ENCODE peak calls at places on chromosomes 2 and 18, in six cellular contexts. Z is upper lobe of left lung, S is transverse colon, P is suprapubic skin, U is HepG2, N is sigmoid colon. B is an unnamed sample.

GRCh38 chr2:152050345-152050744 is 48.5 kb downstream of the CACNB4 start:
- DNase-seq in N (no peak), S (no peak), Z (no peak), P (no peak), U (no peak), B (no peak)

GRCh38 chr2:69518836-69519235 is 81.6 kb upstream of the NFU1 start:
- DNase-seq in U (no peak), P (no peak), Z (no peak), S (peak), N (no peak), B (no peak)

GRCh38 chr2:67516899-67517530 is 119.9 kb downstream of the ETAA1 start:
- DNase-seq in P (no peak), Z (no peak), N (no peak), S (no peak), U (no peak), B (no peak)

GRCh38 chr2:109591236-109591635 is 22.5 kb downstream of the SEPTIN10 start:
- DNase-seq in N (no peak), P (no peak), Z (no peak), S (no peak), U (no peak), B (no peak)

GRCh38 chr18:74251297-74252031 is 40.3 kb downstream of the CYB5A start:
- DNase-seq in Z (no peak), S (no peak), N (no peak), P (no peak), U (peak), B (no peak)

GRCh38 chr2:120406566-120406965 is 60.6 kb downstream of the INHBB start:
- DNase-seq in S (no peak), U (no peak), P (peak), N (no peak), Z (no peak), B (no peak)

GRCh38 chr2:207786956-207787516 is 17.3 kb upstream of the FZD5 start:
- DNase-seq in Z (no peak), U (no peak), P (no peak), N (no peak), S (no peak), B (no peak)

GRCh38 chr2:100902833-100903405 is 83.0 kb downstream of the NPAS2 start:
- DNase-seq in S (no peak), Z (no peak), P (no peak), N (no peak), U (peak), B (no peak)

GRCh38 chr2:85577063-85577385 is 362 bp upstream of the VAMP8 start:
- DNase-seq in S (no peak), U (no peak), Z (no peak), P (no peak), N (no peak), B (no peak)

GRCh38 chr18:45828917-45829811 is 3.7 kb downstream of the SIGLEC15 start:
- DNase-seq in P (no peak), S (no peak), N (no peak), U (no peak), Z (peak), B (peak)

GRCh38 chr2:234203135-234203984 is 152.9 kb downstream of the SPP2 start:
- DNase-seq in P (no peak), S (no peak), Z (no peak), U (peak), N (no peak), B (peak)
- TF ChIP-seq POLR2AphosphoS5 in P (no peak), S (peak), Z (peak), U (no peak), N (peak), B (peak)

GRCh38 chr18:24791736-24792135 is 331.3 kb downstream of the HRH4 start:
- DNase-seq in U (no peak), N (no peak), S (no peak), Z (no peak), P (no peak), B (no peak)
- TF ChIP-seq EP300 in U (no peak), N (no peak), S (no peak), Z (no peak), P (no peak), B (no peak)

GRCh38 chr18:12374398-12374797 is 2.6 kb downstream of the AFG3L2 start:
- DNase-seq in Z (no peak), U (no peak), S (no peak), N (no peak), P (no peak), B (no peak)

GRCh38 chr18:12377556-12378553 is 828 bp upstream of the AFG3L2 start:
- DNase-seq in S (no peak), U (no peak), P (no peak), N (no peak), Z (no peak), B (no peak)

GRCh38 chr18:12376034-12376717 is 851 bp downstream of the AFG3L2 start:
- DNase-seq in N (peak), P (peak), S (peak), U (peak), Z (peak), B (no peak)

GRCh38 chr18:12373771-12374116 is 3.3 kb downstream of the AFG3L2 start:
- DNase-seq in P (no peak), Z (no peak), S (no peak), N (no peak), U (no peak), B (no peak)

DNA sequence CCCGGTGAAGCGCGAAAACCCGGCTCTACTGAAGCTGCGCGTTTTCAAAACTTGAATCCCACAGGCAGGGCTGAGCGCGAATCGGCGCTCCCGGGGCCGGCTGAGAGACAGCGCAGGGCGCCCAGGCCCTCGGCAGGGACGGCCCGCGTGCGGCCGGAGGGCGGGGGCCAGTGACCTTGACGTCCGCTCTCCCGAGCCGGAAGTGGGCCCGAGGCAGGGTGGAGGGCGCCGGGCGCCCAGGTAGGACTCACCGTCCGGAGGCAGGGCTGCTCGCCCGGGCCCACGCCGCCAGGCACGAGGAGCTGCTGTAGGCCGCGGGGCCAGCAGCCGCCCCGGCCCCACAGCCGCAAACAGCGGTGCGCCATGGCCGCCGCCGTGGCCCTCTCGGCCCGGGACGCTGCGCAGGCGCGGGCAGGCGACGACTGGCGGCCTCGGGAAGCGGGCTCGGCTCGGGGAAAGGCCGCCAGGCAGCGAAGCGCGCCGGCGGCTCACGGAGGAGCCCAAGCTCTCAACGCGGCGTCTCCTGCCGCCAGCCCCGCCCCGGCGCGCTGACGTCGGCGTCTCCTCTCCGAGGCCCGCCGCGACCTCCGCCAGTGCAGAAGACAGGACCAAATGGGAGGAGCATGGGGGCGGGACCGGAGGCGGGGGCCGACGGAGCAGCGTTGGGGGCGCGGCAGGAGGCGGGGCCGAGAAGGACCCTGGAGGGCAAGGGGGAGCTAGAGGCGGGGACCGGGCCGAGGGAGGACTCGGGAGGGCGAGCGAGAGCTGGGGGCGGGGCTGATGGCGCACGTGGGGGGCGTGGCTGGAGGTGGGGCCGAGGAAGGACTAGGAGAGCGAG is at the start of gene AFG3L2:
- DNase-seq in N (peak), S (peak), Z (peak), P (peak), U (peak), B (peak)
- TF ChIP-seq POLR2A in N (peak), S (peak), Z (no peak), P (peak), U (peak), B (peak)

DNA sequence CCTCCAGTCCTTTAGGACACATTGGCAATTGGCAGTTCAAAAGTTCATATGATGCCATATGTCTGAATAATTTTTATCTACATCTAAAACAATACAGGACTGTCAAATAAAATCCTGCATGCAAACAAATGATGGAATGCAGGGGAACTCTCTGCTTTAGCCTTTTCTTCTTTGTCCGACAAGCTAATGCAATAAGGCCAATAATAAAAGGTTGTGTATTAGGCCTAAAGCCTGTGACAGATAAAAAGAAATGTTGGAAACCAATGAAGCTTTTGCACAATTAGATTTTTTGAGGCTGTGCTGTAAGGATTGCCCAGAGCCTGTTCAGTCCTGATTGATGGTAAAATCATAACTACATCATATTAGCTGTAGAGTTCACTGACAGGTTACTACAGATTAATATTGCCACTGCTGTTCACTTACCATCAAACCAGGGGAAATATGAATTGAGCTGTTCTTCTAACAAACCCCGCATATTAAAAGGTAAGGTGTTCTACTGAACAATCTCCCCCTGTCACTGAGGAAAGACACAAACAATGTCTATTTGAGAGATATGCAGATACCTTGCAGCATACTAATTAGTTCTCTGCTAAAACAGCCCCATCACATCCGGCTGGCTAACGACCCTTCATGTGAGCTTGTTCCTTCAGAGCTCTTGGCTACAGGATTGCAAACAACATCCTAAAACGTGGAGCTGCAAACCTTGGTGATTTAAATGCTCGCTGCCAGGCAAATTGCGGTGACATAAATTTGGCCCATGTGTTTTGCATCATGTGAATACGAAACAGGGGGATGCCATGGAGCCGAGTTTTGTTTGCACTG is 305.4 kb downstream of the MTX2 start:
- DNase-seq in U (no peak), S (no peak), P (no peak), Z (no peak), N (no peak), B (no peak)
- TF ChIP-seq POLR2AphosphoS5 in U (no peak), S (no peak), P (no peak), Z (no peak), N (no peak), B (no peak)

B was measured in esophagus muscularis mucosa.